ENCODE peak calls at places on chromosomes 4 and X, in seven cellular contexts. One of them, this sample, is unnamed. For H3K4me1 and H3K9me3, the result is how much of the 10 kb centered on the place peaks cover.

GRCh38 chr4:46432923-46433322 is 43.0 kb upstream of the GABRA2 start:
- DNase-seq in pancreas: no peak
- DNase-seq in uterus: no peak
- DNase-seq in kidney: no peak
- DNase-seq in naive thymus-derived CD4-positive, alpha-beta T cell: no peak
- DNase-seq in stomach: no peak
- DNase-seq in upper lobe of left lung: no peak
- DNase-seq in this sample: no peak

GRCh38 chr4:44661940-44662622 is 10.7 kb upstream of the YIPF7 start:
- DNase-seq in upper lobe of left lung: no peak
- DNase-seq in uterus: no peak
- DNase-seq in kidney: no peak
- DNase-seq in naive thymus-derived CD4-positive, alpha-beta T cell: no peak
- DNase-seq in pancreas: no peak
- DNase-seq in stomach: no peak
- DNase-seq in this sample: no peak

GRCh38 chr4:188783160-188783559 is 643.9 kb downstream of the TRIML1 start:
- DNase-seq in pancreas: no peak
- DNase-seq in kidney: no peak
- DNase-seq in uterus: no peak
- DNase-seq in upper lobe of left lung: no peak
- DNase-seq in naive thymus-derived CD4-positive, alpha-beta T cell: no peak
- DNase-seq in stomach: no peak
- DNase-seq in this sample: no peak

GRCh38 chr4:57581200-57581599 is 471.0 kb upstream of the IGFBP7 start:
- DNase-seq in upper lobe of left lung: no peak
- DNase-seq in kidney: no peak
- DNase-seq in naive thymus-derived CD4-positive, alpha-beta T cell: no peak
- DNase-seq in pancreas: no peak
- DNase-seq in stomach: no peak
- DNase-seq in uterus: no peak
- DNase-seq in this sample: no peak

GRCh38 chr4:173532725-173533511 is 2.9 kb upstream of the HAND2 start:
- DNase-seq in pancreas: no peak
- DNase-seq in stomach: no peak
- DNase-seq in naive thymus-derived CD4-positive, alpha-beta T cell: no peak
- DNase-seq in uterus: no peak
- DNase-seq in kidney: no peak
- DNase-seq in upper lobe of left lung: no peak
- DNase-seq in this sample: no peak

GRCh38 chr4:87553182-87553581 is 24.0 kb upstream of the SPARCL1 start:
- DNase-seq in kidney: no peak
- DNase-seq in naive thymus-derived CD4-positive, alpha-beta T cell: no peak
- DNase-seq in stomach: no peak
- DNase-seq in pancreas: no peak
- DNase-seq in uterus: no peak
- DNase-seq in upper lobe of left lung: no peak
- DNase-seq in this sample: no peak

GRCh38 chrX:24870143-24870542 is 145.6 kb downstream of the ARX start:
- DNase-seq in naive thymus-derived CD4-positive, alpha-beta T cell: no peak
- DNase-seq in uterus: no peak
- DNase-seq in stomach: no peak
- DNase-seq in pancreas: no peak
- DNase-seq in kidney: no peak
- DNase-seq in upper lobe of left lung: no peak
- DNase-seq in this sample: no peak

GRCh38 chrX:18793601-18794089 is 86.2 kb downstream of the PPEF1 start:
- DNase-seq in pancreas: no peak
- DNase-seq in kidney: no peak
- DNase-seq in stomach: no peak
- DNase-seq in naive thymus-derived CD4-positive, alpha-beta T cell: no peak
- DNase-seq in upper lobe of left lung: no peak
- DNase-seq in uterus: no peak
- DNase-seq in this sample: no peak

GRCh38 chrX:10519278-10519677 is 101.1 kb downstream of the MID1 start:
- DNase-seq in naive thymus-derived CD4-positive, alpha-beta T cell: no peak
- DNase-seq in pancreas: no peak
- DNase-seq in uterus: no peak
- DNase-seq in upper lobe of left lung: no peak
- DNase-seq in kidney: no peak
- DNase-seq in stomach: no peak
- DNase-seq in this sample: no peak

GRCh38 chr4:99998062-99998880 is 48.2 kb upstream of the H2AZ1 start:
- DNase-seq in pancreas: no peak
- DNase-seq in kidney: no peak
- DNase-seq in stomach: no peak
- DNase-seq in upper lobe of left lung: no peak
- DNase-seq in uterus: no peak
- DNase-seq in naive thymus-derived CD4-positive, alpha-beta T cell: no peak
- DNase-seq in this sample: no peak

GRCh38 chr4:116926631-116927295 is 158.6 kb downstream of the TRAM1L1 start:
- DNase-seq in pancreas: no peak
- DNase-seq in upper lobe of left lung: no peak
- DNase-seq in naive thymus-derived CD4-positive, alpha-beta T cell: no peak
- DNase-seq in uterus: no peak
- DNase-seq in kidney: no peak
- DNase-seq in stomach: no peak
- DNase-seq in this sample: no peak

GRCh38 chr4:116015549-116015948 is 902.1 kb upstream of the NDST4 start:
- DNase-seq in naive thymus-derived CD4-positive, alpha-beta T cell: no peak
- DNase-seq in upper lobe of left lung: no peak
- DNase-seq in pancreas: no peak
- DNase-seq in uterus: no peak
- DNase-seq in stomach: no peak
- DNase-seq in kidney: no peak
- DNase-seq in this sample: no peak

GRCh38 chr4:156705291-156705690 is 266.3 kb downstream of the PDGFC start:
- DNase-seq in naive thymus-derived CD4-positive, alpha-beta T cell: no peak
- DNase-seq in stomach: no peak
- DNase-seq in uterus: no peak
- DNase-seq in pancreas: no peak
- DNase-seq in upper lobe of left lung: no peak
- DNase-seq in kidney: no peak
- DNase-seq in this sample: no peak

GRCh38 chrX:13283512-13283911 is 36.3 kb downstream of the ATXN3L start:
- DNase-seq in naive thymus-derived CD4-positive, alpha-beta T cell: no peak
- DNase-seq in kidney: no peak
- DNase-seq in uterus: no peak
- DNase-seq in stomach: no peak
- DNase-seq in upper lobe of left lung: no peak
- DNase-seq in pancreas: no peak
- DNase-seq in this sample: no peak

GRCh38 chr4:10047967-10048366 is 26.7 kb upstream of the SLC2A9 start:
- DNase-seq in pancreas: no peak
- DNase-seq in uterus: no peak
- DNase-seq in kidney: no peak
- DNase-seq in upper lobe of left lung: no peak
- DNase-seq in stomach: no peak
- DNase-seq in naive thymus-derived CD4-positive, alpha-beta T cell: no peak
- DNase-seq in this sample: no peak

GRCh38 chr4:169330095-169330494 is 59.3 kb upstream of the SH3RF1 start:
- DNase-seq in uterus: no peak
- DNase-seq in pancreas: no peak
- DNase-seq in stomach: no peak
- DNase-seq in upper lobe of left lung: no peak
- DNase-seq in naive thymus-derived CD4-positive, alpha-beta T cell: no peak
- DNase-seq in kidney: no peak
- DNase-seq in this sample: no peak

GRCh38 chr4:44256414-44256813 is 192.2 kb downstream of the KCTD8 start:
- DNase-seq in kidney: no peak
- DNase-seq in stomach: no peak
- DNase-seq in uterus: no peak
- DNase-seq in pancreas: no peak
- DNase-seq in naive thymus-derived CD4-positive, alpha-beta T cell: no peak
- DNase-seq in upper lobe of left lung: no peak
- DNase-seq in this sample: no peak

GRCh38 chrX:134688181-134688580 is 29.9 kb upstream of the PLAC1 start:
- DNase-seq in upper lobe of left lung: no peak
- DNase-seq in naive thymus-derived CD4-positive, alpha-beta T cell: no peak
- DNase-seq in uterus: no peak
- DNase-seq in pancreas: no peak
- DNase-seq in stomach: no peak
- DNase-seq in kidney: no peak
- DNase-seq in this sample: no peak

GRCh38 chr4:95516528-95517011 is 32.2 kb downstream of the UNC5C start:
- DNase-seq in kidney: no peak
- DNase-seq in uterus: peak
- DNase-seq in stomach: no peak
- DNase-seq in upper lobe of left lung: no peak
- DNase-seq in pancreas: no peak
- DNase-seq in naive thymus-derived CD4-positive, alpha-beta T cell: no peak
- DNase-seq in this sample: no peak

GRCh38 chr4:82802906-82803305 is 4.3 kb upstream of the SCD5 start:
- DNase-seq in kidney: no peak
- DNase-seq in uterus: no peak
- DNase-seq in upper lobe of left lung: no peak
- DNase-seq in naive thymus-derived CD4-positive, alpha-beta T cell: no peak
- DNase-seq in pancreas: no peak
- DNase-seq in stomach: no peak
- DNase-seq in this sample: no peak

GRCh38 chr4:40840985-40841571 is 91.3 kb downstream of the NSUN7 start:
- DNase-seq in pancreas: no peak
- DNase-seq in uterus: peak
- DNase-seq in naive thymus-derived CD4-positive, alpha-beta T cell: peak
- DNase-seq in upper lobe of left lung: no peak
- DNase-seq in stomach: peak
- DNase-seq in kidney: peak
- DNase-seq in this sample: peak

GRCh38 chr4:16725252-16725651 is 173.2 kb downstream of the LDB2 start:
- DNase-seq in kidney: no peak
- DNase-seq in stomach: no peak
- DNase-seq in naive thymus-derived CD4-positive, alpha-beta T cell: no peak
- DNase-seq in upper lobe of left lung: no peak
- DNase-seq in uterus: no peak
- DNase-seq in pancreas: no peak
- DNase-seq in this sample: no peak

GRCh38 chr4:25088342-25088952 is 57.7 kb upstream of the LGI2 start:
- DNase-seq in pancreas: no peak
- DNase-seq in kidney: no peak
- DNase-seq in upper lobe of left lung: peak
- DNase-seq in naive thymus-derived CD4-positive, alpha-beta T cell: no peak
- DNase-seq in uterus: peak
- DNase-seq in stomach: no peak
- DNase-seq in this sample: no peak

GRCh38 chrX:21813612-21814368 is 25.6 kb upstream of the MBTPS2 start:
- DNase-seq in pancreas: no peak
- DNase-seq in naive thymus-derived CD4-positive, alpha-beta T cell: no peak
- DNase-seq in uterus: no peak
- DNase-seq in upper lobe of left lung: no peak
- DNase-seq in stomach: no peak
- DNase-seq in kidney: no peak
- DNase-seq in this sample: no peak

GRCh38 chr4:110904435-110905050 is 281.7 kb upstream of the PITX2 start:
- DNase-seq in naive thymus-derived CD4-positive, alpha-beta T cell: no peak
- DNase-seq in uterus: no peak
- DNase-seq in stomach: no peak
- DNase-seq in upper lobe of left lung: no peak
- DNase-seq in pancreas: no peak
- DNase-seq in kidney: no peak
- DNase-seq in this sample: no peak

DNA sequence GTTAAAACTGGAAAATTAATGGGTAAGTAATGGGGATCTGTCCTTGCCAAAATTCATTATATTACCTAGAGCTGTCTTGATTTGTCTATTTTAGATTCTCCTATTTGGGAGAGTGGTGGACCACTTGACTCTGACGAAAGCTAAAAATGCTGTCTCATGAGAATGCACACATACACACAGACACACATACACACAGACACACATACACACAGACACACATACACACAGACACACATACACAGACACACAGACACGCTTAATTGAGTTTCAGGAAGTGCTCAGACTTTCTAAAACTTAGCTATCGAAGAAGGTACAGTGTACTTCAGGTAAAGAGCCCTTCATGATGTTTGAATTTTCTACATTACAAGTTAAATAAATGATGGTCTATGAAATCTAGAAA is 279.5 kb downstream of the ANKRD50 start:
- DNase-seq in stomach: no peak
- DNase-seq in kidney: no peak
- DNase-seq in uterus: no peak
- DNase-seq in upper lobe of left lung: no peak
- DNase-seq in pancreas: no peak
- DNase-seq in naive thymus-derived CD4-positive, alpha-beta T cell: no peak
- DNase-seq in this sample: no peak
- H3K4me1 ChIP-seq in stomach: under half
- H3K4me1 ChIP-seq in kidney: under half
- H3K4me1 ChIP-seq in uterus: under half
- H3K4me1 ChIP-seq in upper lobe of left lung: under half
- H3K4me1 ChIP-seq in pancreas: under half
- H3K4me1 ChIP-seq in naive thymus-derived CD4-positive, alpha-beta T cell: under half
- H3K4me1 ChIP-seq in this sample: under half

GRCh38 chr4:242121-242848 is 63.0 kb downstream of the ZNF732 start:
- DNase-seq in stomach: peak
- DNase-seq in uterus: peak
- DNase-seq in pancreas: peak
- DNase-seq in naive thymus-derived CD4-positive, alpha-beta T cell: peak
- DNase-seq in kidney: no peak
- DNase-seq in upper lobe of left lung: no peak
- DNase-seq in this sample: no peak
- H3K9me3 ChIP-seq in stomach: under half
- H3K9me3 ChIP-seq in uterus: under half
- H3K9me3 ChIP-seq in pancreas: under half
- H3K9me3 ChIP-seq in naive thymus-derived CD4-positive, alpha-beta T cell: under half
- H3K9me3 ChIP-seq in kidney: under half
- H3K9me3 ChIP-seq in upper lobe of left lung: under half
- H3K9me3 ChIP-seq in this sample: under half

GRCh38 chr4:38673109-38673978 is 9.3 kb downstream of the KLF3 start:
- DNase-seq in uterus: peak
- DNase-seq in naive thymus-derived CD4-positive, alpha-beta T cell: no peak
- DNase-seq in upper lobe of left lung: peak
- DNase-seq in stomach: peak
- DNase-seq in pancreas: no peak
- DNase-seq in kidney: peak
- DNase-seq in this sample: no peak
- H3K4me1 ChIP-seq in uterus: half or more
- H3K4me1 ChIP-seq in naive thymus-derived CD4-positive, alpha-beta T cell: half or more
- H3K4me1 ChIP-seq in upper lobe of left lung: half or more
- H3K4me1 ChIP-seq in stomach: half or more
- H3K4me1 ChIP-seq in pancreas: half or more
- H3K4me1 ChIP-seq in kidney: half or more
- H3K4me1 ChIP-seq in this sample: half or more

DNA sequence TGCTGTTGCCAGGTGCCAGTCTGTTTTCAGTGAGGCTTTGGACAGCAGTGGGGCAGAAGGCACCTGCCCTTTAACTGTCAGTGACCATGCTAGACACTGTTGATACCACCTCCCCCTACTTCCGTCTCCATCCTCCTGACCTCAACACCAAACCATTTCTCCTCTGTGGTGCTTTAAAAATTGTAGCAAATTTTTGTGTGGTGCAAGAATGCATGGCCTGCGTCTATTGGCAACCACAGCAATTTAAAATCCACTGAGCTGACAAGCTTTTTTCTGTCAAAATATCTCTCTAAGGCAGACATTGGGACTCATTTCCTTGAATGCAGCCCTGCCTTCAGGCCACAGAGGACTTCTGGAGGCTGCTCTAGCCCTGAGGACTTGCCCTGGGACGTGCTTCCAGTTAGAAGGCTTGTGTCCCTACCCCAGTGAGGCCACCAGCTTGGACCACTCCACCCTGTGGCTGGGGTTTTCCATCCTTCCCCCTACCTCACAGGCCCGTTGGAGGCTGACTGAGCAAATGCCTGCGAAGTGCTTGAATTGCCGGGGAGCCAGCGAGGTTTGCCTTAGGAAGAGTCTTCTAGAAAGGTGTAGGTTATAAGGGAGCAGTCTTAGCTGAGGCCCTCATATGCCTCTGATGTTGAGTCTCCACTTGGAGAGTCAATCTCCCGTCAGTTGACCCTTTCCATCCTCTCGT is 6.9 kb downstream of the PRRG3 start:
- DNase-seq in uterus: no peak
- DNase-seq in stomach: no peak
- DNase-seq in kidney: no peak
- DNase-seq in naive thymus-derived CD4-positive, alpha-beta T cell: no peak
- DNase-seq in pancreas: no peak
- DNase-seq in upper lobe of left lung: no peak
- DNase-seq in this sample: no peak
- H3K9me3 ChIP-seq in uterus: under half
- H3K9me3 ChIP-seq in stomach: under half
- H3K9me3 ChIP-seq in kidney: under half
- H3K9me3 ChIP-seq in naive thymus-derived CD4-positive, alpha-beta T cell: under half
- H3K9me3 ChIP-seq in pancreas: under half
- H3K9me3 ChIP-seq in upper lobe of left lung: under half
- H3K9me3 ChIP-seq in this sample: under half